ENCODE peak calls at places on chromosomes 1 and 21, in eight cellular contexts. O is WERI-Rb-1, S is heart left ventricle, B is dorsolateral prefrontal cortex, L is HFF-Myc, Y is astrocyte of the cerebellum, F is fibroblast of the aortic adventitia, D is left ventricle myocardium inferior. X is an unnamed sample.

GRCh38 chr1:31815307-31815645 is 546 bp downstream of the SPOCD1 start:
- DNase-seq in O (no peak), S (no peak), B (no peak), L (no peak), Y (no peak), F (no peak), D (no peak), X (no peak)

GRCh38 chr1:101337968-101338367 is 101.1 kb downstream of the S1PR1 start:
- DNase-seq in O (no peak), S (no peak), B (no peak), L (no peak), Y (no peak), F (no peak), D (no peak), X (no peak)

GRCh38 chr1:219126267-219126862 is 47.3 kb upstream of the LYPLAL1 start:
- DNase-seq in O (no peak), S (no peak), B (no peak), L (peak; percentile 57), Y (no peak), F (peak; percentile 67), D (no peak), X (no peak)

GRCh38 chr1:64864018-64864945 is 102.1 kb downstream of the JAK1 start:
- DNase-seq in O (no peak), S (peak; percentile 88), B (no peak), L (no peak), Y (no peak), F (no peak), D (peak; percentile 65), X (peak; percentile 83)

GRCh38 chr1:28365864-28366263 is 3.7 kb upstream of the PHACTR4 start:
- DNase-seq in O (no peak), S (no peak), B (no peak), L (no peak), Y (no peak), F (no peak), D (no peak), X (peak; percentile 84)

GRCh38 chr21:44065428-44065827 is 41.8 kb upstream of the PWP2 start:
- DNase-seq in O (no peak), S (no peak), B (no peak), L (no peak), Y (no peak), F (no peak), D (no peak), X (peak; percentile 63)

GRCh38 chr1:227895828-227896685 is 51.7 kb downstream of the WNT9A start:
- DNase-seq in O (peak; percentile 1), S (peak; percentile 57), B (peak; percentile 48), L (no peak), Y (no peak), F (no peak), D (no peak), X (peak; percentile 63)

GRCh38 chr1:101291562-101292035 is 54.8 kb downstream of the S1PR1 start:
- DNase-seq in O (no peak), S (no peak), B (no peak), L (peak; percentile 49), Y (peak; percentile 57), F (peak; percentile 64), D (no peak), X (peak; percentile 42)

GRCh38 chr1:179142889-179143299 is 61.0 kb downstream of the TOR3A start:
- DNase-seq in O (no peak), S (no peak), B (no peak), L (peak; percentile 94), Y (peak; percentile 97), F (peak; percentile 99), D (no peak), X (peak; percentile 96)

GRCh38 chr1:220338759-220339158 is 66.5 kb upstream of the RAB3GAP2 start:
- DNase-seq in O (no peak), S (no peak), B (no peak), L (no peak), Y (no peak), F (no peak), D (no peak), X (no peak)

GRCh38 chr1:24021403-24022266 is 41.5 kb upstream of the SRSF10 start:
- DNase-seq in O (no peak), S (no peak), B (no peak), L (no peak), Y (no peak), F (no peak), D (peak; percentile 31), X (no peak)

GRCh38 chr1:74714429-74715362 is 18.2 kb downstream of the CRYZ start:
- DNase-seq in O (no peak), S (no peak), B (no peak), L (no peak), Y (no peak), F (no peak), D (no peak), X (no peak)

GRCh38 chr1:218262259-218262658 is 22.8 kb upstream of the RRP15 start:
- DNase-seq in O (no peak), S (no peak), B (no peak), L (no peak), Y (no peak), F (no peak), D (no peak), X (peak; percentile 24)

GRCh38 chr1:20723159-20723536 is 5.3 kb upstream of the KIF17 start:
- DNase-seq in O (peak; percentile 63), S (no peak), B (no peak), L (no peak), Y (no peak), F (no peak), D (no peak), X (no peak)

GRCh38 chr1:234998174-234998741 is 130.4 kb downstream of the TOMM20 start:
- DNase-seq in O (no peak), S (peak; percentile 78), B (no peak), L (no peak), Y (no peak), F (no peak), D (peak; percentile 70), X (peak; percentile 98)

GRCh38 chr1:235758931-235759330 is 107.8 kb downstream of the LYST start:
- DNase-seq in O (no peak), S (no peak), B (no peak), L (no peak), Y (no peak), F (no peak), D (no peak), X (peak; percentile 83)

GRCh38 chr1:55402117-55402516 is 187.0 kb upstream of the USP24 start:
- DNase-seq in O (no peak), S (no peak), B (no peak), L (peak; percentile 60), Y (peak; percentile 31), F (peak; percentile 90), D (no peak), X (peak; percentile 17)

DNA sequence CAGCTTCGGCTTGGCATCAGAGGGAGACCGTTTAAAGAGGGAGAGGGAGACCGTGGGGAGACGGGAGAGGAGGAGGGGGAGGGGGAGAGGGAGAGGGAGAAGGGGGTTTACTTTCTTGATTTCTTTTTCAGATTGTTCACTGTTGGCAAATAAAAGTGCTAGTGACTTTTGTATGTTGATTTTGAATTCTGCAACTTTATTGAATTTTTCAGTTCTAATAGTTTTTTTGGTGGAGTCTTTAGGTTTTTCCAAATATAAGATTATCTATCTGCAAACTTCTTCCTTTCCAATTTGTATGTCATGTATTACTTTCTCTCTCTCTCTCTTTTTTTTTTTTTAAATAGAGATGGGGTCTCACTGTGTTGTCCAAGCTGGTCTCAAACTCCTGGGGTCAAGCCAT is 104.0 kb downstream of the PPP1R12B start:
- DNase-seq in O (no peak), S (no peak), B (no peak), L (no peak), Y (no peak), F (no peak), D (no peak), X (no peak)
- TF ChIP-seq CTCF in O (no peak), S (no peak), B (no peak), L (no peak), Y (no peak), F (no peak), D (no peak), X (no peak)

GRCh38 chr1:155974208-155975165 is 3.9 kb downstream of the ARHGEF2 start:
- DNase-seq in O (no peak), S (no peak), B (peak; percentile 78), L (no peak), Y (no peak), F (no peak), D (no peak), X (no peak)
- H3K4me3 ChIP-seq in O (no peak overlapping the region), S (no peak overlapping the region), B (peak overlapping the region; percentile 87), L (peak overlapping the region; percentile 74), Y (peak overlapping the region; percentile 89), F (peak overlapping the region; percentile 97), D (peak overlapping the region; percentile 77), X (no peak overlapping the region)

GRCh38 chr1:68372487-68372886 is 77.3 kb downstream of the RPE65 start:
- DNase-seq in O (no peak), S (no peak), B (no peak), L (no peak), Y (no peak), F (no peak), D (no peak), X (no peak)
- TF ChIP-seq CTCF in O (no peak), S (no peak), B (no peak), L (no peak), Y (no peak), F (peak; percentile 10), D (no peak), X (no peak)

GRCh38 chr1:108644984-108645383 is 15.9 kb downstream of the HENMT1 start:
- DNase-seq in O (no peak), S (no peak), B (no peak), L (no peak), Y (no peak), F (no peak), D (no peak), X (no peak)
- H3K4me3 ChIP-seq in O (no peak overlapping the region), S (no peak overlapping the region), B (no peak overlapping the region), L (no peak overlapping the region), Y (no peak overlapping the region), F (no peak overlapping the region), D (no peak overlapping the region), X (no peak overlapping the region)

GRCh38 chr1:175824079-175824478 is 80.7 kb upstream of the TNR start:
- DNase-seq in O (peak; percentile 72), S (no peak), B (no peak), L (no peak), Y (no peak), F (no peak), D (no peak), X (no peak)
- TF ChIP-seq CTCF in O (peak; percentile 85), S (no peak), B (no peak), L (peak; percentile 28), Y (no peak), F (no peak), D (peak; percentile 47), X (no peak)